ENCODE peak calls at places on chromosomes 5 and 9, in eight cellular contexts. One of them, this sample, is unnamed.

GRCh38 chr5:1168751-1169607 is 32.4 kb upstream of the SLC6A19 start:
- DNase-seq in stimulated activated CD4-positive, alpha-beta T cell treated with anti-CD3 and anti-CD28 coated beads, Interleukin-1b, Interleukin-23, amount 100 ng/mL, for 4 hours: no peak
- DNase-seq in lower lobe of right lung: peak; percentile 37
- DNase-seq in ELF-1: no peak
- DNase-seq in CD8-positive, alpha-beta memory T cell: no peak
- DNase-seq in dermis microvascular lymphatic vessel endothelial cell: no peak
- DNase-seq in NCI-H69: no peak
- DNase-seq in activated CD4-positive, alpha-beta memory T cell treated with anti-CD3 and anti-CD28 coated beads, Interleukin-2, amount 10 ng/mL, durations not matched to agents 7 days and 5 days: no peak
- DNase-seq in this sample: peak; percentile 74

GRCh38 chr9:134899818-134900325 is 17.8 kb downstream of the FCN1 start:
- DNase-seq in stimulated activated CD4-positive, alpha-beta T cell treated with anti-CD3 and anti-CD28 coated beads, Interleukin-1b, Interleukin-23, amount 100 ng/mL, for 4 hours: no peak
- DNase-seq in lower lobe of right lung: no peak
- DNase-seq in ELF-1: no peak
- DNase-seq in CD8-positive, alpha-beta memory T cell: no peak
- DNase-seq in dermis microvascular lymphatic vessel endothelial cell: no peak
- DNase-seq in NCI-H69: no peak
- DNase-seq in activated CD4-positive, alpha-beta memory T cell treated with anti-CD3 and anti-CD28 coated beads, Interleukin-2, amount 10 ng/mL, durations not matched to agents 7 days and 5 days: no peak
- DNase-seq in this sample: no peak

GRCh38 chr5:561408-561807 is 37.2 kb upstream of the SLC9A3 start:
- DNase-seq in stimulated activated CD4-positive, alpha-beta T cell treated with anti-CD3 and anti-CD28 coated beads, Interleukin-1b, Interleukin-23, amount 100 ng/mL, for 4 hours: no peak
- DNase-seq in lower lobe of right lung: no peak
- DNase-seq in ELF-1: no peak
- DNase-seq in CD8-positive, alpha-beta memory T cell: no peak
- DNase-seq in dermis microvascular lymphatic vessel endothelial cell: no peak
- DNase-seq in NCI-H69: no peak
- DNase-seq in activated CD4-positive, alpha-beta memory T cell treated with anti-CD3 and anti-CD28 coated beads, Interleukin-2, amount 10 ng/mL, durations not matched to agents 7 days and 5 days: peak; percentile 8
- DNase-seq in this sample: no peak

GRCh38 chr9:98907055-98907454 is 36.7 kb upstream of the COL15A1 start:
- DNase-seq in stimulated activated CD4-positive, alpha-beta T cell treated with anti-CD3 and anti-CD28 coated beads, Interleukin-1b, Interleukin-23, amount 100 ng/mL, for 4 hours: no peak
- DNase-seq in lower lobe of right lung: no peak
- DNase-seq in ELF-1: no peak
- DNase-seq in CD8-positive, alpha-beta memory T cell: no peak
- DNase-seq in dermis microvascular lymphatic vessel endothelial cell: no peak
- DNase-seq in NCI-H69: no peak
- DNase-seq in activated CD4-positive, alpha-beta memory T cell treated with anti-CD3 and anti-CD28 coated beads, Interleukin-2, amount 10 ng/mL, durations not matched to agents 7 days and 5 days: no peak
- DNase-seq in this sample: no peak

GRCh38 chr9:135006911-135007570 is 80.4 kb upstream of the OLFM1 start:
- DNase-seq in stimulated activated CD4-positive, alpha-beta T cell treated with anti-CD3 and anti-CD28 coated beads, Interleukin-1b, Interleukin-23, amount 100 ng/mL, for 4 hours: no peak
- DNase-seq in lower lobe of right lung: no peak
- DNase-seq in ELF-1: no peak
- DNase-seq in CD8-positive, alpha-beta memory T cell: no peak
- DNase-seq in dermis microvascular lymphatic vessel endothelial cell: no peak
- DNase-seq in NCI-H69: no peak
- DNase-seq in activated CD4-positive, alpha-beta memory T cell treated with anti-CD3 and anti-CD28 coated beads, Interleukin-2, amount 10 ng/mL, durations not matched to agents 7 days and 5 days: no peak
- DNase-seq in this sample: no peak

GRCh38 chr9:108093773-108094675 is 604.5 kb upstream of the KLF4 start:
- DNase-seq in stimulated activated CD4-positive, alpha-beta T cell treated with anti-CD3 and anti-CD28 coated beads, Interleukin-1b, Interleukin-23, amount 100 ng/mL, for 4 hours: no peak
- DNase-seq in lower lobe of right lung: no peak
- DNase-seq in ELF-1: peak; percentile 50
- DNase-seq in CD8-positive, alpha-beta memory T cell: no peak
- DNase-seq in dermis microvascular lymphatic vessel endothelial cell: no peak
- DNase-seq in NCI-H69: peak; percentile 41
- DNase-seq in activated CD4-positive, alpha-beta memory T cell treated with anti-CD3 and anti-CD28 coated beads, Interleukin-2, amount 10 ng/mL, durations not matched to agents 7 days and 5 days: no peak
- DNase-seq in this sample: no peak

GRCh38 chr5:147200001-147200400 is 34.8 kb upstream of the STK32A start:
- DNase-seq in stimulated activated CD4-positive, alpha-beta T cell treated with anti-CD3 and anti-CD28 coated beads, Interleukin-1b, Interleukin-23, amount 100 ng/mL, for 4 hours: no peak
- DNase-seq in lower lobe of right lung: no peak
- DNase-seq in ELF-1: no peak
- DNase-seq in CD8-positive, alpha-beta memory T cell: no peak
- DNase-seq in dermis microvascular lymphatic vessel endothelial cell: no peak
- DNase-seq in NCI-H69: no peak
- DNase-seq in activated CD4-positive, alpha-beta memory T cell treated with anti-CD3 and anti-CD28 coated beads, Interleukin-2, amount 10 ng/mL, durations not matched to agents 7 days and 5 days: no peak
- DNase-seq in this sample: no peak

GRCh38 chr9:108645520-108645919 is 210.3 kb downstream of the ACTL7B start:
- DNase-seq in stimulated activated CD4-positive, alpha-beta T cell treated with anti-CD3 and anti-CD28 coated beads, Interleukin-1b, Interleukin-23, amount 100 ng/mL, for 4 hours: no peak
- DNase-seq in lower lobe of right lung: no peak
- DNase-seq in ELF-1: no peak
- DNase-seq in CD8-positive, alpha-beta memory T cell: no peak
- DNase-seq in dermis microvascular lymphatic vessel endothelial cell: no peak
- DNase-seq in NCI-H69: peak; percentile 15
- DNase-seq in activated CD4-positive, alpha-beta memory T cell treated with anti-CD3 and anti-CD28 coated beads, Interleukin-2, amount 10 ng/mL, durations not matched to agents 7 days and 5 days: no peak
- DNase-seq in this sample: no peak

GRCh38 chr9:81473708-81474107 is 215.6 kb downstream of the TLE1 start:
- DNase-seq in stimulated activated CD4-positive, alpha-beta T cell treated with anti-CD3 and anti-CD28 coated beads, Interleukin-1b, Interleukin-23, amount 100 ng/mL, for 4 hours: no peak
- DNase-seq in lower lobe of right lung: no peak
- DNase-seq in ELF-1: no peak
- DNase-seq in CD8-positive, alpha-beta memory T cell: no peak
- DNase-seq in dermis microvascular lymphatic vessel endothelial cell: no peak
- DNase-seq in NCI-H69: no peak
- DNase-seq in activated CD4-positive, alpha-beta memory T cell treated with anti-CD3 and anti-CD28 coated beads, Interleukin-2, amount 10 ng/mL, durations not matched to agents 7 days and 5 days: no peak
- DNase-seq in this sample: no peak

GRCh38 chr5:163649522-163649921 is 144.1 kb downstream of the MAT2B start:
- DNase-seq in stimulated activated CD4-positive, alpha-beta T cell treated with anti-CD3 and anti-CD28 coated beads, Interleukin-1b, Interleukin-23, amount 100 ng/mL, for 4 hours: no peak
- DNase-seq in lower lobe of right lung: no peak
- DNase-seq in ELF-1: no peak
- DNase-seq in CD8-positive, alpha-beta memory T cell: no peak
- DNase-seq in dermis microvascular lymphatic vessel endothelial cell: peak; percentile 21
- DNase-seq in NCI-H69: peak; percentile 98
- DNase-seq in activated CD4-positive, alpha-beta memory T cell treated with anti-CD3 and anti-CD28 coated beads, Interleukin-2, amount 10 ng/mL, durations not matched to agents 7 days and 5 days: no peak
- DNase-seq in this sample: no peak

GRCh38 chr5:66829826-66830225 is 233.6 kb downstream of the MAST4 start:
- DNase-seq in stimulated activated CD4-positive, alpha-beta T cell treated with anti-CD3 and anti-CD28 coated beads, Interleukin-1b, Interleukin-23, amount 100 ng/mL, for 4 hours: no peak
- DNase-seq in lower lobe of right lung: no peak
- DNase-seq in ELF-1: no peak
- DNase-seq in CD8-positive, alpha-beta memory T cell: no peak
- DNase-seq in dermis microvascular lymphatic vessel endothelial cell: peak; percentile 96
- DNase-seq in NCI-H69: peak; percentile 71
- DNase-seq in activated CD4-positive, alpha-beta memory T cell treated with anti-CD3 and anti-CD28 coated beads, Interleukin-2, amount 10 ng/mL, durations not matched to agents 7 days and 5 days: no peak
- DNase-seq in this sample: no peak

GRCh38 chr9:104992696-104993095 is 64.7 kb upstream of the ABCA1 start:
- DNase-seq in stimulated activated CD4-positive, alpha-beta T cell treated with anti-CD3 and anti-CD28 coated beads, Interleukin-1b, Interleukin-23, amount 100 ng/mL, for 4 hours: no peak
- DNase-seq in lower lobe of right lung: no peak
- DNase-seq in ELF-1: no peak
- DNase-seq in CD8-positive, alpha-beta memory T cell: no peak
- DNase-seq in dermis microvascular lymphatic vessel endothelial cell: no peak
- DNase-seq in NCI-H69: peak; percentile 61
- DNase-seq in activated CD4-positive, alpha-beta memory T cell treated with anti-CD3 and anti-CD28 coated beads, Interleukin-2, amount 10 ng/mL, durations not matched to agents 7 days and 5 days: no peak
- DNase-seq in this sample: no peak

GRCh38 chr9:80049096-80049495 is 477.3 kb downstream of the TLE4 start:
- DNase-seq in stimulated activated CD4-positive, alpha-beta T cell treated with anti-CD3 and anti-CD28 coated beads, Interleukin-1b, Interleukin-23, amount 100 ng/mL, for 4 hours: no peak
- DNase-seq in lower lobe of right lung: no peak
- DNase-seq in ELF-1: no peak
- DNase-seq in CD8-positive, alpha-beta memory T cell: no peak
- DNase-seq in dermis microvascular lymphatic vessel endothelial cell: no peak
- DNase-seq in NCI-H69: no peak
- DNase-seq in activated CD4-positive, alpha-beta memory T cell treated with anti-CD3 and anti-CD28 coated beads, Interleukin-2, amount 10 ng/mL, durations not matched to agents 7 days and 5 days: no peak
- DNase-seq in this sample: no peak

GRCh38 chr5:143055596-143056330 is 285.6 kb downstream of the ARHGAP26 start:
- DNase-seq in stimulated activated CD4-positive, alpha-beta T cell treated with anti-CD3 and anti-CD28 coated beads, Interleukin-1b, Interleukin-23, amount 100 ng/mL, for 4 hours: no peak
- DNase-seq in lower lobe of right lung: no peak
- DNase-seq in ELF-1: no peak
- DNase-seq in CD8-positive, alpha-beta memory T cell: no peak
- DNase-seq in dermis microvascular lymphatic vessel endothelial cell: peak; percentile 63
- DNase-seq in NCI-H69: no peak
- DNase-seq in activated CD4-positive, alpha-beta memory T cell treated with anti-CD3 and anti-CD28 coated beads, Interleukin-2, amount 10 ng/mL, durations not matched to agents 7 days and 5 days: no peak
- DNase-seq in this sample: no peak

GRCh38 chr5:14325369-14325768 is 182.2 kb downstream of the TRIO start:
- DNase-seq in stimulated activated CD4-positive, alpha-beta T cell treated with anti-CD3 and anti-CD28 coated beads, Interleukin-1b, Interleukin-23, amount 100 ng/mL, for 4 hours: no peak
- DNase-seq in lower lobe of right lung: no peak
- DNase-seq in ELF-1: no peak
- DNase-seq in CD8-positive, alpha-beta memory T cell: no peak
- DNase-seq in dermis microvascular lymphatic vessel endothelial cell: no peak
- DNase-seq in NCI-H69: no peak
- DNase-seq in activated CD4-positive, alpha-beta memory T cell treated with anti-CD3 and anti-CD28 coated beads, Interleukin-2, amount 10 ng/mL, durations not matched to agents 7 days and 5 days: no peak
- DNase-seq in this sample: peak; percentile 27

GRCh38 chr5:6408627-6409446 is 30.5 kb upstream of the MED10 start:
- DNase-seq in stimulated activated CD4-positive, alpha-beta T cell treated with anti-CD3 and anti-CD28 coated beads, Interleukin-1b, Interleukin-23, amount 100 ng/mL, for 4 hours: no peak
- DNase-seq in lower lobe of right lung: no peak
- DNase-seq in ELF-1: no peak
- DNase-seq in CD8-positive, alpha-beta memory T cell: no peak
- DNase-seq in dermis microvascular lymphatic vessel endothelial cell: no peak
- DNase-seq in NCI-H69: no peak
- DNase-seq in activated CD4-positive, alpha-beta memory T cell treated with anti-CD3 and anti-CD28 coated beads, Interleukin-2, amount 10 ng/mL, durations not matched to agents 7 days and 5 days: no peak
- DNase-seq in this sample: no peak

GRCh38 chr9:14926941-14927624 is 16.9 kb upstream of the FREM1 start:
- DNase-seq in stimulated activated CD4-positive, alpha-beta T cell treated with anti-CD3 and anti-CD28 coated beads, Interleukin-1b, Interleukin-23, amount 100 ng/mL, for 4 hours: no peak
- DNase-seq in lower lobe of right lung: no peak
- DNase-seq in ELF-1: no peak
- DNase-seq in CD8-positive, alpha-beta memory T cell: no peak
- DNase-seq in dermis microvascular lymphatic vessel endothelial cell: no peak
- DNase-seq in NCI-H69: no peak
- DNase-seq in activated CD4-positive, alpha-beta memory T cell treated with anti-CD3 and anti-CD28 coated beads, Interleukin-2, amount 10 ng/mL, durations not matched to agents 7 days and 5 days: no peak
- DNase-seq in this sample: no peak

GRCh38 chr9:84140535-84141101 is 160.0 kb downstream of the RMI1 start:
- DNase-seq in stimulated activated CD4-positive, alpha-beta T cell treated with anti-CD3 and anti-CD28 coated beads, Interleukin-1b, Interleukin-23, amount 100 ng/mL, for 4 hours: no peak
- DNase-seq in lower lobe of right lung: no peak
- DNase-seq in ELF-1: peak; percentile 52
- DNase-seq in CD8-positive, alpha-beta memory T cell: peak; percentile 7
- DNase-seq in dermis microvascular lymphatic vessel endothelial cell: no peak
- DNase-seq in NCI-H69: peak; percentile 87
- DNase-seq in activated CD4-positive, alpha-beta memory T cell treated with anti-CD3 and anti-CD28 coated beads, Interleukin-2, amount 10 ng/mL, durations not matched to agents 7 days and 5 days: peak; percentile 18
- DNase-seq in this sample: peak; percentile 70

GRCh38 chr5:140108093-140109049 is 5.5 kb upstream of the PURA start:
- DNase-seq in stimulated activated CD4-positive, alpha-beta T cell treated with anti-CD3 and anti-CD28 coated beads, Interleukin-1b, Interleukin-23, amount 100 ng/mL, for 4 hours: no peak
- DNase-seq in lower lobe of right lung: peak; percentile 50
- DNase-seq in ELF-1: peak; percentile 58
- DNase-seq in CD8-positive, alpha-beta memory T cell: no peak
- DNase-seq in dermis microvascular lymphatic vessel endothelial cell: no peak
- DNase-seq in NCI-H69: peak; percentile 65
- DNase-seq in activated CD4-positive, alpha-beta memory T cell treated with anti-CD3 and anti-CD28 coated beads, Interleukin-2, amount 10 ng/mL, durations not matched to agents 7 days and 5 days: peak; percentile 38
- DNase-seq in this sample: no peak

GRCh38 chr5:137752873-137753226 is 1.3 kb downstream of the HNRNPA0 start:
- DNase-seq in stimulated activated CD4-positive, alpha-beta T cell treated with anti-CD3 and anti-CD28 coated beads, Interleukin-1b, Interleukin-23, amount 100 ng/mL, for 4 hours: no peak
- DNase-seq in lower lobe of right lung: no peak
- DNase-seq in ELF-1: peak; percentile 53
- DNase-seq in CD8-positive, alpha-beta memory T cell: peak; percentile 21
- DNase-seq in dermis microvascular lymphatic vessel endothelial cell: peak; percentile 44
- DNase-seq in NCI-H69: peak; percentile 59
- DNase-seq in activated CD4-positive, alpha-beta memory T cell treated with anti-CD3 and anti-CD28 coated beads, Interleukin-2, amount 10 ng/mL, durations not matched to agents 7 days and 5 days: peak; percentile 43
- DNase-seq in this sample: no peak

GRCh38 chr9:32378993-32379729 is 5.3 kb upstream of the ACO1 start:
- DNase-seq in stimulated activated CD4-positive, alpha-beta T cell treated with anti-CD3 and anti-CD28 coated beads, Interleukin-1b, Interleukin-23, amount 100 ng/mL, for 4 hours: peak; percentile 41
- DNase-seq in lower lobe of right lung: no peak
- DNase-seq in ELF-1: peak; percentile 27
- DNase-seq in CD8-positive, alpha-beta memory T cell: peak; percentile 64
- DNase-seq in dermis microvascular lymphatic vessel endothelial cell: peak; percentile 83
- DNase-seq in NCI-H69: peak; percentile 87
- DNase-seq in activated CD4-positive, alpha-beta memory T cell treated with anti-CD3 and anti-CD28 coated beads, Interleukin-2, amount 10 ng/mL, durations not matched to agents 7 days and 5 days: peak; percentile 49
- DNase-seq in this sample: peak; percentile 72

GRCh38 chr9:105656131-105656921 is 5.9 kb upstream of the TAL2 start:
- DNase-seq in stimulated activated CD4-positive, alpha-beta T cell treated with anti-CD3 and anti-CD28 coated beads, Interleukin-1b, Interleukin-23, amount 100 ng/mL, for 4 hours: no peak
- DNase-seq in lower lobe of right lung: no peak
- DNase-seq in ELF-1: peak; percentile 33
- DNase-seq in CD8-positive, alpha-beta memory T cell: no peak
- DNase-seq in dermis microvascular lymphatic vessel endothelial cell: peak; percentile 13
- DNase-seq in NCI-H69: peak; percentile 73
- DNase-seq in activated CD4-positive, alpha-beta memory T cell treated with anti-CD3 and anti-CD28 coated beads, Interleukin-2, amount 10 ng/mL, durations not matched to agents 7 days and 5 days: no peak
- DNase-seq in this sample: no peak

GRCh38 chr9:130962418-130963316 is 23.6 kb upstream of the FIBCD1 start:
- DNase-seq in stimulated activated CD4-positive, alpha-beta T cell treated with anti-CD3 and anti-CD28 coated beads, Interleukin-1b, Interleukin-23, amount 100 ng/mL, for 4 hours: no peak
- DNase-seq in lower lobe of right lung: no peak
- DNase-seq in ELF-1: peak; percentile 52
- DNase-seq in CD8-positive, alpha-beta memory T cell: no peak
- DNase-seq in dermis microvascular lymphatic vessel endothelial cell: peak; percentile 93
- DNase-seq in NCI-H69: peak; percentile 60
- DNase-seq in activated CD4-positive, alpha-beta memory T cell treated with anti-CD3 and anti-CD28 coated beads, Interleukin-2, amount 10 ng/mL, durations not matched to agents 7 days and 5 days: no peak
- DNase-seq in this sample: no peak

GRCh38 chr9:80175286-80175906 is 603.6 kb downstream of the TLE4 start:
- DNase-seq in stimulated activated CD4-positive, alpha-beta T cell treated with anti-CD3 and anti-CD28 coated beads, Interleukin-1b, Interleukin-23, amount 100 ng/mL, for 4 hours: no peak
- DNase-seq in lower lobe of right lung: no peak
- DNase-seq in ELF-1: no peak
- DNase-seq in CD8-positive, alpha-beta memory T cell: no peak
- DNase-seq in dermis microvascular lymphatic vessel endothelial cell: peak; percentile 51
- DNase-seq in NCI-H69: peak; percentile 58
- DNase-seq in activated CD4-positive, alpha-beta memory T cell treated with anti-CD3 and anti-CD28 coated beads, Interleukin-2, amount 10 ng/mL, durations not matched to agents 7 days and 5 days: no peak
- DNase-seq in this sample: no peak

GRCh38 chr9:83491413-83491812 is 46.8 kb downstream of the FRMD3 start:
- DNase-seq in stimulated activated CD4-positive, alpha-beta T cell treated with anti-CD3 and anti-CD28 coated beads, Interleukin-1b, Interleukin-23, amount 100 ng/mL, for 4 hours: no peak
- DNase-seq in lower lobe of right lung: no peak
- DNase-seq in ELF-1: no peak
- DNase-seq in CD8-positive, alpha-beta memory T cell: no peak
- DNase-seq in dermis microvascular lymphatic vessel endothelial cell: no peak
- DNase-seq in NCI-H69: no peak
- DNase-seq in activated CD4-positive, alpha-beta memory T cell treated with anti-CD3 and anti-CD28 coated beads, Interleukin-2, amount 10 ng/mL, durations not matched to agents 7 days and 5 days: no peak
- DNase-seq in this sample: no peak

GRCh38 chr5:16784843-16785791 is 151.0 kb downstream of the MYO10 start:
- DNase-seq in stimulated activated CD4-positive, alpha-beta T cell treated with anti-CD3 and anti-CD28 coated beads, Interleukin-1b, Interleukin-23, amount 100 ng/mL, for 4 hours: no peak
- DNase-seq in lower lobe of right lung: no peak
- DNase-seq in ELF-1: no peak
- DNase-seq in CD8-positive, alpha-beta memory T cell: no peak
- DNase-seq in dermis microvascular lymphatic vessel endothelial cell: no peak
- DNase-seq in NCI-H69: no peak
- DNase-seq in activated CD4-positive, alpha-beta memory T cell treated with anti-CD3 and anti-CD28 coated beads, Interleukin-2, amount 10 ng/mL, durations not matched to agents 7 days and 5 days: peak; percentile 31
- DNase-seq in this sample: no peak

GRCh38 chr5:42791151-42791550 is 20.5 kb downstream of the SELENOP start:
- DNase-seq in stimulated activated CD4-positive, alpha-beta T cell treated with anti-CD3 and anti-CD28 coated beads, Interleukin-1b, Interleukin-23, amount 100 ng/mL, for 4 hours: no peak
- DNase-seq in lower lobe of right lung: no peak
- DNase-seq in ELF-1: no peak
- DNase-seq in CD8-positive, alpha-beta memory T cell: no peak
- DNase-seq in dermis microvascular lymphatic vessel endothelial cell: no peak
- DNase-seq in NCI-H69: peak; percentile 4
- DNase-seq in activated CD4-positive, alpha-beta memory T cell treated with anti-CD3 and anti-CD28 coated beads, Interleukin-2, amount 10 ng/mL, durations not matched to agents 7 days and 5 days: no peak
- DNase-seq in this sample: peak; percentile 53

GRCh38 chr9:129382281-129383004 is 204.4 kb upstream of the IER5L start:
- DNase-seq in stimulated activated CD4-positive, alpha-beta T cell treated with anti-CD3 and anti-CD28 coated beads, Interleukin-1b, Interleukin-23, amount 100 ng/mL, for 4 hours: no peak
- DNase-seq in lower lobe of right lung: no peak
- DNase-seq in ELF-1: no peak
- DNase-seq in CD8-positive, alpha-beta memory T cell: no peak
- DNase-seq in dermis microvascular lymphatic vessel endothelial cell: no peak
- DNase-seq in NCI-H69: no peak
- DNase-seq in activated CD4-positive, alpha-beta memory T cell treated with anti-CD3 and anti-CD28 coated beads, Interleukin-2, amount 10 ng/mL, durations not matched to agents 7 days and 5 days: no peak
- DNase-seq in this sample: peak; percentile 18

GRCh38 chr5:1958211-1959010 is 75.7 kb upstream of the IRX4 start:
- DNase-seq in stimulated activated CD4-positive, alpha-beta T cell treated with anti-CD3 and anti-CD28 coated beads, Interleukin-1b, Interleukin-23, amount 100 ng/mL, for 4 hours: no peak
- DNase-seq in lower lobe of right lung: no peak
- DNase-seq in ELF-1: no peak
- DNase-seq in CD8-positive, alpha-beta memory T cell: no peak
- DNase-seq in dermis microvascular lymphatic vessel endothelial cell: no peak
- DNase-seq in NCI-H69: no peak
- DNase-seq in activated CD4-positive, alpha-beta memory T cell treated with anti-CD3 and anti-CD28 coated beads, Interleukin-2, amount 10 ng/mL, durations not matched to agents 7 days and 5 days: no peak
- DNase-seq in this sample: no peak

GRCh38 chr5:73229271-73229670 is 56.3 kb downstream of the TMEM174 start:
- DNase-seq in stimulated activated CD4-positive, alpha-beta T cell treated with anti-CD3 and anti-CD28 coated beads, Interleukin-1b, Interleukin-23, amount 100 ng/mL, for 4 hours: no peak
- DNase-seq in lower lobe of right lung: no peak
- DNase-seq in ELF-1: peak; percentile 50
- DNase-seq in CD8-positive, alpha-beta memory T cell: no peak
- DNase-seq in dermis microvascular lymphatic vessel endothelial cell: no peak
- DNase-seq in NCI-H69: no peak
- DNase-seq in activated CD4-positive, alpha-beta memory T cell treated with anti-CD3 and anti-CD28 coated beads, Interleukin-2, amount 10 ng/mL, durations not matched to agents 7 days and 5 days: no peak
- DNase-seq in this sample: no peak

GRCh38 chr5:133977161-133977787 is 8.8 kb upstream of the C5orf15 start:
- DNase-seq in stimulated activated CD4-positive, alpha-beta T cell treated with anti-CD3 and anti-CD28 coated beads, Interleukin-1b, Interleukin-23, amount 100 ng/mL, for 4 hours: no peak
- DNase-seq in lower lobe of right lung: no peak
- DNase-seq in ELF-1: no peak
- DNase-seq in CD8-positive, alpha-beta memory T cell: no peak
- DNase-seq in dermis microvascular lymphatic vessel endothelial cell: no peak
- DNase-seq in NCI-H69: peak; percentile 45
- DNase-seq in activated CD4-positive, alpha-beta memory T cell treated with anti-CD3 and anti-CD28 coated beads, Interleukin-2, amount 10 ng/mL, durations not matched to agents 7 days and 5 days: no peak
- DNase-seq in this sample: no peak

GRCh38 chr9:36485647-36486453 is 85.8 kb upstream of the RNF38 start:
- DNase-seq in stimulated activated CD4-positive, alpha-beta T cell treated with anti-CD3 and anti-CD28 coated beads, Interleukin-1b, Interleukin-23, amount 100 ng/mL, for 4 hours: no peak
- DNase-seq in lower lobe of right lung: no peak
- DNase-seq in ELF-1: peak; percentile 58
- DNase-seq in CD8-positive, alpha-beta memory T cell: no peak
- DNase-seq in dermis microvascular lymphatic vessel endothelial cell: peak; percentile 39
- DNase-seq in NCI-H69: peak; percentile 63
- DNase-seq in activated CD4-positive, alpha-beta memory T cell treated with anti-CD3 and anti-CD28 coated beads, Interleukin-2, amount 10 ng/mL, durations not matched to agents 7 days and 5 days: no peak
- DNase-seq in this sample: no peak

GRCh38 chr5:5270958-5271605 is 131.0 kb downstream of the ADAMTS16 start:
- DNase-seq in stimulated activated CD4-positive, alpha-beta T cell treated with anti-CD3 and anti-CD28 coated beads, Interleukin-1b, Interleukin-23, amount 100 ng/mL, for 4 hours: no peak
- DNase-seq in lower lobe of right lung: peak; percentile 73
- DNase-seq in ELF-1: peak; percentile 83
- DNase-seq in CD8-positive, alpha-beta memory T cell: no peak
- DNase-seq in dermis microvascular lymphatic vessel endothelial cell: peak; percentile 4
- DNase-seq in NCI-H69: peak; percentile 36
- DNase-seq in activated CD4-positive, alpha-beta memory T cell treated with anti-CD3 and anti-CD28 coated beads, Interleukin-2, amount 10 ng/mL, durations not matched to agents 7 days and 5 days: no peak
- DNase-seq in this sample: no peak

GRCh38 chr9:127346584-127346983 is 50.4 kb upstream of the SLC2A8 start:
- DNase-seq in stimulated activated CD4-positive, alpha-beta T cell treated with anti-CD3 and anti-CD28 coated beads, Interleukin-1b, Interleukin-23, amount 100 ng/mL, for 4 hours: no peak
- DNase-seq in lower lobe of right lung: no peak
- DNase-seq in ELF-1: no peak
- DNase-seq in CD8-positive, alpha-beta memory T cell: no peak
- DNase-seq in dermis microvascular lymphatic vessel endothelial cell: peak; percentile 16
- DNase-seq in NCI-H69: no peak
- DNase-seq in activated CD4-positive, alpha-beta memory T cell treated with anti-CD3 and anti-CD28 coated beads, Interleukin-2, amount 10 ng/mL, durations not matched to agents 7 days and 5 days: no peak
- DNase-seq in this sample: no peak

This sample was measured in NCI-H2107.